ENCODE peak calls at places on chromosomes 6 and 20, in four cellular contexts. S is HEK293T, G is GM12878, Y is HepG2. C is an unnamed sample.
A peak's percentile ranks its signal among the peaks of the same experiment; 100 is the strongest.

GRCh38 chr6:108497883-108498282 is 62.8 kb upstream of the FOXO3 start:
- DNase-seq in G (no peak), Y (peak; percentile 45), S (peak; percentile 45), C (no peak)

GRCh38 chr6:149055195-149055899 is 262.2 kb upstream of the TAB2 start:
- DNase-seq in S (no peak), Y (no peak), G (peak; percentile 91), C (no peak)

GRCh38 chr20:32678948-32679347 is 5.2 kb upstream of the C20orf203 start:
- DNase-seq in S (no peak), G (no peak), Y (no peak), C (no peak)

GRCh38 chr6:5214570-5215052 is 46.1 kb downstream of the LYRM4 start:
- DNase-seq in Y (peak; percentile 25), G (no peak), S (peak; percentile 72), C (peak; percentile 84)

GRCh38 chr6:139271056-139271455 is 20.7 kb downstream of the TXLNB start:
- DNase-seq in S (no peak), G (no peak), Y (no peak), C (no peak)

GRCh38 chr6:84033523-84034451 is at the start of gene MRAP2:
- DNase-seq in Y (no peak), G (no peak), S (peak; percentile 53), C (peak; percentile 71)

GRCh38 chr6:84107495-84107894 is 73.9 kb downstream of the MRAP2 start:
- DNase-seq in G (no peak), S (no peak), Y (no peak), C (no peak)

GRCh38 chr20:60003776-60004175 is 45.6 kb downstream of the CDH26 start:
- DNase-seq in G (no peak), S (no peak), Y (no peak), C (no peak)

GRCh38 chr6:112475083-112475482 is 128.0 kb downstream of the RFPL4B start:
- DNase-seq in G (no peak), S (no peak), Y (no peak), C (no peak)

GRCh38 chr20:49385471-49385870 is 97.0 kb downstream of the KCNB1 start:
- DNase-seq in G (no peak), S (peak; percentile 40), Y (peak; percentile 52), C (peak; percentile 26)

GRCh38 chr20:63589261-63590217 is 15.5 kb upstream of the HELZ2 start:
- DNase-seq in S (no peak), Y (no peak), G (no peak), C (no peak)

GRCh38 chr20:38153011-38153329 is 12.1 kb downstream of the TGM2 start:
- DNase-seq in S (no peak), G (no peak), Y (no peak), C (no peak)

GRCh38 chr20:33392016-33392415 is 9.3 kb downstream of the CDK5RAP1 start:
- DNase-seq in G (no peak), S (no peak), Y (no peak), C (no peak)

GRCh38 chr6:135675026-135675425 is 176.5 kb upstream of the PDE7B start:
- DNase-seq in S (no peak), Y (no peak), G (no peak), C (no peak)

GRCh38 chr6:125950293-125950692 is 6.3 kb upstream of the HINT3 start:
- DNase-seq in G (no peak), Y (no peak), S (no peak), C (peak; percentile 70)

GRCh38 chr20:10731190-10731955 is 57.6 kb upstream of the JAG1 start:
- DNase-seq in Y (no peak), G (no peak), S (no peak), C (no peak)

GRCh38 chr20:63752411-63753101 is 13.0 kb downstream of the SLC2A4RG start:
- DNase-seq in S (no peak), Y (no peak), G (no peak), C (peak; percentile 57)

GRCh38 chr6:102023977-102024657 is 630.6 kb downstream of the GRIK2 start:
- DNase-seq in Y (no peak), S (no peak), G (no peak), C (no peak)

GRCh38 chr6:142680308-142680707 is 264.7 kb downstream of the HIVEP2 start:
- DNase-seq in S (no peak), Y (no peak), G (no peak), C (no peak)

GRCh38 chr6:159062965-159063364 is 18.2 kb upstream of the TAGAP start:
- DNase-seq in G (no peak), S (no peak), Y (no peak), C (no peak)

GRCh38 chr6:36840471-36841461 is 1.5 kb upstream of the CPNE5 start:
- DNase-seq in Y (peak; percentile 64), S (no peak), G (no peak), C (no peak)

DNA sequence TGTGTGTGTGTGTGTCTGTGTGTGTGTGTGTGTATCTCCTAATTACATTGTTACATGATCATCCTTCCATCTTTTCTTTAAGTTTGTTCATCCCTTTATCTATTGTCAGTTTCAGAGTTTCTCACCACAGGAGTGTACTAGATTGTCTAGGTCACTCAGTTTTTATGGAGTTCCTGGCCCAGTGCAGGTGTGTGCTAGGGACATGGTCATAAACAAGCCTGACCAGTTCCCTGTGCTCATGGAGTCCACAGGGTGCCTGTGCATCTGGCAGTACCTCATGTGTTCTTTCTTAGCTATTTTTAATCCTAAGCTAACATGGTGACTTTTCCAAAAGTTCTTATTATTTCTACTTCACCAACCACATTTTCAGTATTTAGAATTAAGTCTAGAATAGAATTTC is 43.9 kb downstream of the PHACTR2 start:
- DNase-seq in G (no peak), Y (no peak), S (no peak), C (no peak)
- TF ChIP-seq TARDBP in G (no peak), Y (no peak), S (no peak), C (no peak)

GRCh38 chr6:81838031-81838430 is 85.5 kb upstream of the TENT5A start:
- DNase-seq in S (no peak), Y (peak; percentile 67), G (no peak), C (no peak)
- TF ChIP-seq TARDBP in S (no peak), Y (no peak), G (no peak), C (no peak)

GRCh38 chr6:131023834-131024504 is 39.1 kb downstream of the EPB41L2 start:
- DNase-seq in G (no peak), S (no peak), Y (no peak), C (no peak)
- TF ChIP-seq TARDBP in G (no peak), S (no peak), Y (no peak), C (no peak)

GRCh38 chr6:132298344-132298949 is 102.8 kb downstream of the MOXD1 start:
- DNase-seq in S (peak; percentile 42), Y (peak; percentile 58), G (no peak), C (peak; percentile 31)
- TF ChIP-seq TARDBP in S (no peak), Y (no peak), G (no peak), C (no peak)

DNA sequence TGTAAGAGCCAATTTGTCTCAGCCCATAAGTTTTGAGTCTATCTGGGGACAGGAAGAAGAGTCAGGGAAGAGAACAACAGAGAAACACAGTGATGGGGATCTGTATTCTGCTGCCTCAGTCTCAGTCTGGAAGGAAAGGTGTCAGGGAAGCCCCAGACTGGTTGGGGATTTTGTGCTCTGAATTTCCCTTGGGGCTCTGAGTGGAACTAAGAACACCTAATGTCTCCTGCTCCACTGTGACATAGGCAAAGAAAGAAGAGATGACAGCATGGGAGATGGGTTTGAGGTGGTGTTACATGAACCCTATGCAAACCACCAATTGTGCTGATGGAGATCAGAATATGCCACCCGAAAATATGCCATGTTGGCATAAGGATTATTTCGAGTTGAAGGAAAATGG is 139.5 kb upstream of the MYLIP start:
- DNase-seq in G (peak; percentile 72), S (no peak), Y (no peak), C (no peak)
- TF ChIP-seq TARDBP in G (no peak), S (no peak), Y (no peak), C (no peak)

GRCh38 chr20:12827796-12828406 is 180.9 kb upstream of the SPTLC3 start:
- DNase-seq in S (no peak), Y (no peak), G (no peak), C (no peak)
- TF ChIP-seq TARDBP in S (no peak), Y (no peak), G (no peak), C (no peak)

GRCh38 chr6:35514587-35514986 is 1.9 kb upstream of the TULP1 start:
- DNase-seq in S (no peak), Y (no peak), G (no peak), C (no peak)
- TF ChIP-seq TARDBP in S (no peak), Y (no peak), G (no peak), C (no peak)

GRCh38 chr20:42024653-42025052 is 406.5 kb upstream of the CHD6 start:
- DNase-seq in S (peak; percentile 7), G (no peak), Y (no peak), C (peak; percentile 13)
- TF ChIP-seq TARDBP in S (no peak), G (no peak), Y (no peak), C (no peak)

GRCh38 chr20:61746781-61747180 is 318.9 kb downstream of the TAF4 start:
- DNase-seq in G (no peak), Y (no peak), S (no peak), C (no peak)

GRCh38 chr20:61750093-61750492 is 315.6 kb downstream of the TAF4 start:
- DNase-seq in G (no peak), Y (no peak), S (no peak), C (no peak)

GRCh38 chr20:61749406-61750075 is 316.1 kb downstream of the TAF4 start:
- DNase-seq in G (no peak), Y (no peak), S (no peak), C (no peak)

GRCh38 chr20:61746147-61746646 is 319.5 kb downstream of the TAF4 start:
- DNase-seq in Y (no peak), G (no peak), S (no peak), C (no peak)

DNA sequence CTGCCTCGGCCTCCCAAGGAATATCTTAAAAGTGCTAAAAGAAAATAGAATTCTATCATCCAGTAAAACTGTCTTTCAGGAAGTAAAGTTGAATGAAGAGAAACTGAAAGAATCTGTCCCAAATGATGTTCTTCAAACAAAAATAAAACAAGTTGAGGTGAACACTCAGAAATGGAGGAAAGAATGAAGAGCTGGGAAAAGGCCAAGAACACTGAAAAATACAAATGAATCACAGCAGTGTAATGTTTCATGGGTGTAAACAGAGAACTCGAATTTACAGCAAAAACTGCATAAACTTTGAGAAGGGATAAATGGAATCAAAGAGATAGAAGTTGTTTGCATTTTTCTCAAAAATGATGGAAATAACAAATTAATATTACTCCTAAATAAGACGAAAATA is 317.3 kb downstream of the TAF4 start:
- DNase-seq in Y (no peak), S (no peak), G (no peak), C (no peak)
- TF ChIP-seq TARDBP in Y (no peak), S (no peak), G (no peak), C (no peak)